ENCODE peak calls at places on chromosomes 4 and X, in seven cellular contexts. Q is fibroblast of the aortic adventitia; M is pancreas; D is choroid plexus epithelial cell; U is A673; E is CD4-positive, CD25-positive, alpha-beta regulatory T cell; L is fibroblast of pulmonary artery. Z is an unnamed sample.

GRCh38 chr4:150224896-150225591 is 146.8 kb downstream of the DCLK2 start:
- DNase-seq in M (no peak), E (no peak), L (peak; percentile 83), D (peak; percentile 99), Q (peak; percentile 85), U (peak; percentile 55), Z (peak; percentile 28)

GRCh38 chrX:78029663-78030062 is 60.2 kb upstream of the PGAM4 start:
- DNase-seq in L (peak; percentile 50), E (peak; percentile 13), U (peak; percentile 54), Q (peak; percentile 59), D (peak; percentile 54), M (no peak), Z (peak; percentile 25)

GRCh38 chr4:184100297-184100885 is 117.3 kb downstream of the ENPP6 start:
- DNase-seq in Q (peak; percentile 21), L (peak; percentile 25), D (peak; percentile 14), U (no peak), E (peak; percentile 10), M (peak; percentile 85), Z (peak; percentile 3)

GRCh38 chr4:78242071-78242470 is 184.9 kb downstream of the FRAS1 start:
- DNase-seq in Q (peak; percentile 33), D (peak; percentile 37), U (no peak), M (no peak), E (no peak), L (no peak), Z (peak; percentile 81)

GRCh38 chr4:128810871-128811570 is 1.5 kb downstream of the JADE1 start:
- DNase-seq in D (peak; percentile 83), Q (peak; percentile 84), E (peak; percentile 91), L (peak; percentile 83), U (peak; percentile 88), M (peak; percentile 95), Z (peak; percentile 31)

GRCh38 chr4:171812377-171813194 is 618 bp upstream of the GALNTL6 start:
- DNase-seq in U (peak; percentile 3), E (no peak), M (peak; percentile 53), D (peak; percentile 6), Q (no peak), L (no peak), Z (no peak)

GRCh38 chr4:7103599-7104365 is 35.9 kb upstream of the GRPEL1 start:
- DNase-seq in M (peak; percentile 89), L (no peak), Q (no peak), E (no peak), D (no peak), U (no peak), Z (no peak)

GRCh38 chr4:15930314-15930713 is 8.2 kb downstream of the FGFBP1 start:
- DNase-seq in E (no peak), U (no peak), L (peak; percentile 7), M (no peak), Q (peak; percentile 41), D (no peak), Z (no peak)

GRCh38 chr4:33996075-33996718 is 2248.1 kb downstream of the ARAP2 start:
- DNase-seq in M (no peak), U (no peak), Q (no peak), D (no peak), E (no peak), L (no peak), Z (peak; percentile 21)

GRCh38 chr4:26083987-26084386 is 170.0 kb downstream of the SMIM20 start:
- DNase-seq in L (peak; percentile 52), Q (peak; percentile 87), U (no peak), D (peak; percentile 92), E (peak; percentile 45), M (no peak), Z (peak; percentile 91)

GRCh38 chr4:148776944-148777343 is 334.7 kb upstream of the NR3C2 start:
- DNase-seq in U (no peak), D (peak; percentile 67), Q (peak; percentile 70), L (peak; percentile 35), E (no peak), M (no peak), Z (peak; percentile 45)

GRCh38 chr4:181807771-181808170 is 435.4 kb upstream of the TENM3 start:
- DNase-seq in M (no peak), E (no peak), D (peak; percentile 69), Q (peak; percentile 2), U (no peak), L (no peak), Z (no peak)

GRCh38 chr4:31737419-31737818 is 1017.2 kb downstream of the PCDH7 start:
- DNase-seq in U (no peak), Q (no peak), E (no peak), D (no peak), M (no peak), L (no peak), Z (no peak)

GRCh38 chrX:115112411-115112810 is 76.8 kb upstream of the RBMXL3 start:
- DNase-seq in M (no peak), U (no peak), L (no peak), Q (peak; percentile 11), E (no peak), D (no peak), Z (no peak)

GRCh38 chr4:40329805-40330204 is 5.3 kb upstream of the CHRNA9 start:
- DNase-seq in M (no peak), Q (no peak), E (no peak), U (no peak), D (no peak), L (no peak), Z (no peak)

GRCh38 chr4:78432896-78433295 is 118.7 kb upstream of the ANXA3 start:
- DNase-seq in Q (peak; percentile 34), E (no peak), D (peak; percentile 10), U (no peak), M (no peak), L (peak; percentile 18), Z (peak; percentile 60)

GRCh38 chrX:98962996-98963395 is 1447.1 kb downstream of the PCDH19 start:
- DNase-seq in L (no peak), D (no peak), Q (no peak), M (no peak), E (no peak), U (no peak), Z (no peak)

GRCh38 chrX:10121787-10122186 is 35.0 kb upstream of the CLCN4 start:
- DNase-seq in E (no peak), Q (no peak), D (peak; percentile 13), L (no peak), U (no peak), M (no peak), Z (no peak)

GRCh38 chr4:41268024-41268423 is 11.3 kb downstream of the UCHL1 start:
- DNase-seq in L (no peak), E (no peak), U (no peak), Q (no peak), D (no peak), M (no peak), Z (no peak)

GRCh38 chr4:52298444-52298843 is 247.3 kb downstream of the SPATA18 start:
- DNase-seq in M (no peak), L (no peak), E (no peak), D (no peak), Q (no peak), U (no peak), Z (peak; percentile 68)

GRCh38 chr4:40734497-40734896 is 15.3 kb upstream of the NSUN7 start:
- DNase-seq in U (no peak), M (no peak), E (no peak), D (no peak), Q (no peak), L (no peak), Z (no peak)

GRCh38 chrX:134202561-134202960 is 34.4 kb upstream of the CCDC160 start:
- DNase-seq in M (no peak), E (no peak), Q (no peak), D (no peak), L (no peak), U (no peak), Z (no peak)

GRCh38 chr4:100075056-100075455 is 115.2 kb downstream of the DDIT4L start:
- DNase-seq in D (peak; percentile 42), U (no peak), Q (no peak), M (no peak), E (no peak), L (no peak), Z (no peak)

GRCh38 chrX:87583679-87584078 is 66.1 kb downstream of the KLHL4 start:
- DNase-seq in U (peak; percentile 9), L (peak; percentile 40), D (peak; percentile 50), Q (peak; percentile 19), M (no peak), E (peak; percentile 8), Z (no peak)

GRCh38 chrX:16212024-16212423 is 44.7 kb downstream of the MAGEB17 start:
- DNase-seq in U (no peak), M (no peak), E (no peak), L (peak; percentile 16), D (peak; percentile 26), Q (peak; percentile 25), Z (peak; percentile 60)

DNA sequence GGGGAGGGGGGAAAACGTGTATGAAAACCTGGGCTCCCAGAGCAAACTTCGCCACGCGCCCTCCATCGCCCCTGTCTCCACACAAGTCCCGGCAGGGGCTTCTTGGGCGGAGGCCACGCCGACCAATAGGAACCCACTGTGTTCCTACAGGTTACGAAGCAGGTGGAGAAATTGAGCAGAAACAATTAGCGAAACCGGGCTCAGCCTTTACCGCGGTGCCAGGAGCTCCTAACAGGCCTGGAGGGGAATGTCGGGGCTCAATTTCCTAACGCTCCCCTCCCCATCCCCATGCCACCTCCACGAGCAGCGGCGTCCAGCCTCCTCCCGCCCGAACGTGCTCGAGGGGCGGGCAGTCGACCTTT is 582 bp upstream of the KIT start:
- DNase-seq in M (peak; percentile 57), U (no peak), Q (no peak), E (no peak), D (no peak), L (no peak), Z (no peak)
- H3K4me3 ChIP-seq in M (peak overlapping the region; percentile 25), U (peak overlapping the region; percentile 62), Q (no peak overlapping the region), E (no peak overlapping the region), D (peak overlapping the region; percentile 58), L (no peak overlapping the region), Z (no peak overlapping the region)

GRCh38 chrX:1659664-1660461 is 45.0 kb downstream of the ASMT start:
- DNase-seq in L (no peak), Q (no peak), D (no peak), U (no peak), E (no peak), M (no peak), Z (no peak)

GRCh38 chrX:1661922-1662221 is 47.0 kb downstream of the ASMT start:
- DNase-seq in M (no peak), Q (no peak), L (no peak), U (no peak), E (no peak), D (no peak), Z (no peak)

GRCh38 chrX:1658083-1658463 is 43.2 kb downstream of the ASMT start:
- DNase-seq in E (no peak), D (no peak), M (no peak), L (no peak), U (no peak), Q (no peak), Z (no peak)

GRCh38 chrX:1657367-1658082 is 42.7 kb downstream of the ASMT start:
- DNase-seq in Q (peak; percentile 16), M (no peak), L (peak; percentile 76), U (peak; percentile 12), E (peak; percentile 85), D (peak; percentile 36), Z (peak; percentile 41)

GRCh38 chrX:1661048-1661921 is 46.4 kb downstream of the ASMT start:
- DNase-seq in L (no peak), E (peak; percentile 99), Q (no peak), D (no peak), M (no peak), U (peak; percentile 18), Z (no peak)
- H3K4me3 ChIP-seq in L (no peak overlapping the region), E (peak overlapping the region; percentile 79), Q (no peak overlapping the region), D (no peak overlapping the region), M (no peak overlapping the region), U (no peak overlapping the region), Z (no peak overlapping the region)

GRCh38 chr4:8422327-8422726 is 18.2 kb downstream of the ACOX3 start:
- DNase-seq in E (no peak), L (no peak), M (no peak), D (no peak), U (no peak), Q (no peak), Z (no peak)
- H3K4me3 ChIP-seq in E (no peak overlapping the region), L (no peak overlapping the region), M (no peak overlapping the region), D (no peak overlapping the region), U (no peak overlapping the region), Q (no peak overlapping the region), Z (no peak overlapping the region)

GRCh38 chrX:13473666-13474516 is 95.5 kb upstream of the EGFL6 start:
- DNase-seq in M (no peak), L (peak; percentile 33), U (no peak), E (peak; percentile 59), D (peak; percentile 63), Q (peak; percentile 37), Z (no peak)
- H3K4me3 ChIP-seq in M (no peak overlapping the region), L (no peak overlapping the region), U (no peak overlapping the region), E (peak overlapping the region; percentile 81), D (no peak overlapping the region), Q (no peak overlapping the region), Z (no peak overlapping the region)

Z was measured in bronchial epithelial cell.